ENCODE peak calls at places on chromosomes 12 and 14, in five cellular contexts. V, K, Q, P and E are unnamed samples.

GRCh38 chr14:68495101-68495637 is 297.7 kb downstream of the ZFP36L1 start:
- DNase-seq in K (no peak), V (no peak), Q (no peak), P (no peak), E (no peak)

GRCh38 chr12:1171657-1172056 is 180.6 kb downstream of the ERC1 start:
- DNase-seq in V (no peak), Q (no peak), P (no peak), K (no peak), E (no peak)

GRCh38 chr12:2532647-2533435 is 261.9 kb upstream of the FKBP4 start:
- DNase-seq in Q (no peak), V (no peak), K (no peak), P (no peak), E (no peak)

GRCh38 chr14:96762650-96763049 is 34.5 kb upstream of the VRK1 start:
- DNase-seq in K (peak; percentile 64), P (peak; percentile 59), Q (no peak), V (no peak), E (peak; percentile 77)

GRCh38 chr14:99137001-99137700 is 134.8 kb downstream of the BCL11B start:
- DNase-seq in Q (no peak), V (no peak), P (no peak), K (no peak), E (no peak)

GRCh38 chr12:47247418-47247817 is 167.7 kb upstream of the AMIGO2 start:
- DNase-seq in K (no peak), Q (no peak), V (no peak), P (no peak), E (no peak)

GRCh38 chr14:75295061-75295461 is 16.4 kb downstream of the FOS start:
- DNase-seq in P (peak; percentile 84), V (peak; percentile 51), Q (peak; percentile 57), K (peak; percentile 78), E (peak; percentile 92)

GRCh38 chr12:111953455-111953854 is 59.5 kb downstream of the TMEM116 start:
- DNase-seq in Q (no peak), P (peak; percentile 60), K (no peak), V (no peak), E (peak; percentile 52)

GRCh38 chr14:81401420-81402122 is 1.4 kb upstream of the STON2 start:
- DNase-seq in P (peak; percentile 96), K (peak; percentile 35), Q (no peak), V (no peak), E (peak; percentile 95)

GRCh38 chr14:92984896-92985295 is 61.9 kb downstream of the CHGA start:
- DNase-seq in V (no peak), Q (no peak), K (no peak), P (no peak), E (no peak)

GRCh38 chr14:30464481-30464880 is 94.5 kb upstream of the G2E3 start:
- DNase-seq in V (no peak), Q (no peak), K (no peak), P (no peak), E (no peak)

GRCh38 chr12:132311201-132311915 is 18.0 kb downstream of the GALNT9 start:
- DNase-seq in Q (no peak), K (no peak), V (no peak), P (no peak), E (no peak)

GRCh38 chr12:122336015-122336946 is 70.0 kb upstream of the VPS33A start:
- DNase-seq in K (no peak), Q (no peak), V (no peak), P (peak; percentile 46), E (peak; percentile 61)

GRCh38 chr12:107092669-107093546 is 441 bp downstream of the CRY1 start:
- DNase-seq in Q (peak; percentile 46), K (peak; percentile 32), P (no peak), V (no peak), E (no peak)

GRCh38 chr12:120218680-120219606 is 18.0 kb upstream of the RPLP0 start:
- DNase-seq in K (no peak), V (no peak), Q (no peak), P (no peak), E (no peak)

GRCh38 chr12:25653487-25654175 is 100.5 kb upstream of the LMNTD1 start:
- DNase-seq in P (no peak), V (no peak), Q (no peak), K (no peak), E (no peak)

GRCh38 chr14:31834616-31835015 is 242.5 kb upstream of the ARHGAP5 start:
- DNase-seq in P (peak; percentile 47), Q (no peak), K (peak; percentile 51), V (no peak), E (peak; percentile 58)

GRCh38 chr14:23114669-23115491 is 4.2 kb downstream of the CEBPE start:
- DNase-seq in P (peak; percentile 97), Q (no peak), V (no peak), K (peak; percentile 93), E (peak; percentile 96)

GRCh38 chr14:87940382-87940781 is 52.6 kb downstream of the GALC start:
- DNase-seq in K (no peak), V (no peak), Q (no peak), P (no peak), E (no peak)

GRCh38 chr14:53951661-53952265 is 4.9 kb downstream of the BMP4 start:
- DNase-seq in P (peak; percentile 19), Q (peak; percentile 14), K (no peak), V (no peak), E (no peak)

GRCh38 chr14:38669027-38669426 is 413.1 kb upstream of the CLEC14A start:
- DNase-seq in V (no peak), Q (no peak), K (no peak), P (no peak), E (no peak)

GRCh38 chr12:47378907-47379306 is 299.1 kb upstream of the AMIGO2 start:
- DNase-seq in Q (no peak), K (no peak), P (no peak), V (no peak), E (peak; percentile 37)

GRCh38 chr12:121278450-121279375 is 17.8 kb downstream of the CAMKK2 start:
- DNase-seq in P (peak; percentile 56), K (no peak), V (no peak), Q (peak; percentile 46), E (peak; percentile 35)

GRCh38 chr14:74846168-74846567 is 29.8 kb downstream of the PROX2 start:
- DNase-seq in Q (no peak), V (no peak), P (peak; percentile 68), K (no peak), E (peak; percentile 64)

GRCh38 chr14:106459971-106460730 is 933.8 kb downstream of the TMEM121 start:
- DNase-seq in P (no peak), V (no peak), Q (no peak), K (no peak), E (no peak)

GRCh38 chr12:94952325-94952724 is 51.2 kb downstream of the NDUFA12 start:
- DNase-seq in K (no peak), P (peak; percentile 12), V (no peak), Q (no peak), E (peak; percentile 53)

GRCh38 chr12:124565071-124565491 is 2.3 kb downstream of the NCOR2 start:
- DNase-seq in V (no peak), K (no peak), Q (no peak), P (no peak), E (no peak)

GRCh38 chr14:100662850-100663527 is 63.7 kb upstream of the DLK1 start:
- DNase-seq in Q (peak; percentile 59), V (peak; percentile 72), P (peak; percentile 74), K (peak; percentile 54), E (peak; percentile 73)
- TF ChIP-seq CTCF in Q (peak; percentile 88), V (peak; percentile 93), P (peak; percentile 76), K (peak; percentile 94), E (peak; percentile 86)

DNA sequence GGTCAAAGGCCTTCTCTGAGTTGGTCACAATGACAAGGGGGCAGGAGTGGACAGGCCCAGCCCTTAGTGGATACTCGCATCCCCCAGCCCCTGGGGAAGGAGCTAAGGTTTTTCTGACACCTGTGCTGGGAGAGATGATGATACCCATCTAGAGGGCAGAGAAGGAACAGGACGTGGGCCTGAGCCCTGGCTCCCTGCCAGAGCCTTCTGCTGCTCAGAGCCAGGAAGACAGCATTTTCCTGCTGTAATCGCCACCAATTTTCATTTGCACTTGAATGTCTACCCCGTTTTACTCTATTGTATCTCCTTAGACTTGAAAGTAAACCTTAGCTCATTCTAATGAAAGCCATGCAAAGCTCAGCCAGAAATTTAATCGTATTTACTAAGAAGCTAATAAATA is 17.8 kb upstream of the TRAF3 start:
- DNase-seq in Q (no peak), P (no peak), K (no peak), V (no peak), E (no peak)
- TF ChIP-seq CTCF in Q (no peak), P (no peak), K (no peak), V (no peak), E (no peak)

GRCh38 chr14:102588821-102589220 is 3.6 kb upstream of the RCOR1 start:
- DNase-seq in V (no peak), Q (no peak), P (no peak), K (no peak), E (no peak)

GRCh38 chr14:102591372-102591943 is 991 bp upstream of the RCOR1 start:
- DNase-seq in V (peak; percentile 60), K (no peak), P (peak; percentile 34), Q (peak; percentile 53), E (peak; percentile 35)

GRCh38 chr14:102589761-102590290 is 2.6 kb upstream of the RCOR1 start:
- DNase-seq in P (no peak), V (no peak), K (no peak), Q (no peak), E (no peak)

GRCh38 chr14:102591944-102592772 is at the start of gene RCOR1:
- DNase-seq in Q (peak; percentile 99), V (peak; percentile 98), P (peak; percentile 98), K (peak; percentile 96), E (peak; percentile 97)

GRCh38 chr14:102590667-102591099 is 1.8 kb upstream of the RCOR1 start:
- DNase-seq in K (no peak), V (peak; percentile 39), P (peak; percentile 53), Q (no peak), E (peak; percentile 70)
- TF ChIP-seq CTCF in K (peak; percentile 80), V (no peak), P (peak; percentile 41), Q (peak; percentile 54), E (peak; percentile 55)

GRCh38 chr14:77066555-77067172 is 31.4 kb upstream of the CIPC start:
- DNase-seq in Q (no peak), P (no peak), V (no peak), K (no peak), E (peak; percentile 55)

GRCh38 chr14:77069551-77069950 is 28.5 kb upstream of the CIPC start:
- DNase-seq in Q (no peak), P (no peak), K (no peak), V (no peak), E (no peak)

GRCh38 chr14:77067632-77068514 is 30.2 kb upstream of the CIPC start:
- DNase-seq in K (peak; percentile 40), Q (peak; percentile 63), V (peak; percentile 61), P (peak; percentile 65), E (peak; percentile 65)

GRCh38 chr14:77065851-77066554 is 32.1 kb upstream of the CIPC start:
- DNase-seq in P (no peak), Q (no peak), V (no peak), K (no peak), E (no peak)

DNA sequence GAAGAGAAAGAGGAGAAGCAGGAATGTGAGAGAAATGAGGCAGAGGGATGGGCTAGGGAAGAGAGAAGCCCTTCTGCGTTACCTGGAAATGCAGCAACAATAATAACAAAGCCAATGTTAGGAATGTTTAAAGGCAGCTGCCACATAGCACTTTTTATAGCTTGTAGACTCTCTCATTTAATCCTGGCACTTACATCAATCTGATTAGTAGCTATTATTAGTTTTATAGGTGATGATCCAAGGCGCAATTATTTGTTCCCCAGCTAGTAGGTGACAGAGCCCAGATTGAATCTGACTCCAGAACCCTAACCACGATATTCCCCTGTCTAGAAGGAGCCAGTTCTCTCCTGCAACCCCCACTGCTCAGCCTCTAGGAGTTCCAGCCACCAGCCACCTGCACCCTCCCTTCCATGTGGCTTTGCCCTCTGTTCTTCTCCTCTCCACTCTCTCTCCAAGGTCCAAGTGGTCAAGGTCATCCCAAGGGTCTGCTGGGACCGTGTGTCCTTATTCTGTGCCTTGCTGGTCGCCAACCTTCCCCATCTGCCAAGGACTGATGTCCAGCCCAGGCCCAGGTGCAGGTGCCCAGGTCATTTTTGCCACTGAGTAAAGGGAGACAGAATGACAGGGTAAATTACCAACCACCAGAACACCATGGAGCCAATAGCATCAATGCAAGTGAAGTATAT is 29.4 kb upstream of the CIPC start:
- DNase-seq in P (no peak), Q (no peak), K (no peak), V (no peak), E (no peak)
- TF ChIP-seq CTCF in P (no peak), Q (peak; percentile 6), K (no peak), V (no peak), E (no peak)